ENCODE peak calls at places on chromosomes 1 and 21, in eight cellular contexts. J, G, X, B, W, O, E and C are unnamed samples.

GRCh38 chr21:33543505-33544129 is 779 bp downstream of the SON start:
- DNase-seq in G (no peak), X (peak), O (peak), E (no peak), B (peak), J (no peak), W (no peak), C (no peak)

GRCh38 chr1:147549526-147549925 is 8.2 kb downstream of the BCL9 start:
- DNase-seq in X (no peak), J (no peak), B (no peak), W (no peak), G (no peak), E (no peak), O (no peak), C (no peak)

GRCh38 chr1:59333626-59334277 is 36.9 kb downstream of the FGGY start:
- DNase-seq in G (no peak), B (no peak), X (no peak), W (no peak), J (no peak), O (no peak), E (no peak), C (no peak)

GRCh38 chr1:212738330-212738729 is 38.7 kb upstream of the BATF3 start:
- DNase-seq in O (no peak), E (no peak), B (no peak), W (peak), G (no peak), X (no peak), J (peak), C (no peak)

GRCh38 chr1:85612704-85613361 is 32.3 kb downstream of the CCN1 start:
- DNase-seq in B (no peak), O (no peak), W (peak), G (no peak), X (peak), E (no peak), J (peak), C (no peak)

GRCh38 chr21:44742418-44743153 is 31.2 kb upstream of the TSPEAR start:
- DNase-seq in J (no peak), O (no peak), W (no peak), E (no peak), G (no peak), X (peak), B (no peak), C (no peak)

GRCh38 chr1:222334026-222334680 is 213.8 kb downstream of the HHIPL2 start:
- DNase-seq in X (no peak), J (no peak), G (no peak), B (no peak), E (no peak), W (peak), O (no peak), C (no peak)

GRCh38 chr1:12434174-12434573 is 183.8 kb downstream of the DHRS3 start:
- DNase-seq in G (no peak), B (no peak), E (no peak), O (peak), X (no peak), W (peak), J (no peak), C (no peak)

GRCh38 chr1:226355679-226356583 is 47.0 kb upstream of the LIN9 start:
- DNase-seq in B (peak), O (no peak), X (peak), W (no peak), G (no peak), J (peak), E (no peak), C (no peak)

GRCh38 chr1:53473463-53473862 is 14.3 kb downstream of the DMRTB1 start:
- DNase-seq in J (no peak), O (no peak), E (no peak), W (no peak), B (no peak), G (no peak), X (no peak), C (no peak)

GRCh38 chr1:9302745-9303524 is 10.2 kb downstream of the SPSB1 start:
- DNase-seq in X (no peak), G (peak), O (no peak), E (no peak), J (no peak), W (peak), B (no peak), C (no peak)

GRCh38 chr1:234262007-234262753 is 111.1 kb upstream of the COA6 start:
- DNase-seq in W (no peak), G (no peak), B (no peak), J (no peak), E (no peak), O (no peak), X (no peak), C (no peak)

GRCh38 chr1:39829791-39830533 is 41.3 kb upstream of the BMP8B start:
- DNase-seq in X (no peak), W (peak), O (no peak), J (peak), B (no peak), G (no peak), E (no peak), C (no peak)

GRCh38 chr1:41580021-41580420 is 95.5 kb upstream of the EDN2 start:
- DNase-seq in W (no peak), B (no peak), G (no peak), J (no peak), E (no peak), X (no peak), O (no peak), C (no peak)

GRCh38 chr1:234855851-234856250 is 245.9 kb upstream of the IRF2BP2 start:
- DNase-seq in J (no peak), X (no peak), W (no peak), O (no peak), B (no peak), E (no peak), G (no peak), C (no peak)

GRCh38 chr21:42833439-42833815 is 45.9 kb downstream of the WDR4 start:
- DNase-seq in E (no peak), G (no peak), J (no peak), O (no peak), B (no peak), W (peak), X (peak), C (no peak)

GRCh38 chr1:172351761-172352161 is 68.7 kb upstream of the C1orf105 start:
- DNase-seq in E (no peak), G (peak), W (peak), O (no peak), J (no peak), B (no peak), X (no peak), C (no peak)

GRCh38 chr1:156194300-156194652 is 372 bp downstream of the SLC25A44 start:
- DNase-seq in X (no peak), J (no peak), O (no peak), B (no peak), W (no peak), E (no peak), G (no peak), C (no peak)

GRCh38 chr1:77825356-77825709 is 45.9 kb downstream of the MIGA1 start:
- DNase-seq in G (peak), E (peak), X (no peak), O (no peak), B (no peak), J (peak), W (peak), C (no peak)

GRCh38 chr1:21491483-21492170 is 17.6 kb upstream of the ALPL start:
- DNase-seq in X (no peak), O (no peak), W (peak), E (no peak), B (no peak), J (no peak), G (no peak), C (no peak)

GRCh38 chr1:151992345-151993083 is 1.1 kb downstream of the S100A10 start:
- DNase-seq in O (peak), E (no peak), W (peak), B (peak), G (peak), X (no peak), J (peak), C (peak)